ENCODE peak calls at places on chromosomes 4 and X, in ten cellular contexts. S is NCI-H1694; Z is MV-4-11; G is T-helper 2 cell; W is SK-MEL-5; T is memory B cell; D is bronchial epithelial cell; I is DMS53; P is fibroblast of pulmonary artery; Q is stimulated activated CD8-positive, alpha-beta memory T cell treated with anti-CD3 and anti-CD28 coated beads, Interleukin-4, amount 100 ng/mL, for 1 hour. L is an unnamed sample.

GRCh38 chr4:145041378-145041777 is 56.6 kb downstream of the ANAPC10 start:
- DNase-seq in S (no peak), Z (peak; percentile 92), G (no peak), W (no peak), T (no peak), D (no peak), I (no peak), P (no peak), Q (no peak), L (no peak)

GRCh38 chr4:66489783-66490452 is 819.6 kb upstream of the EPHA5 start:
- DNase-seq in S (no peak), Z (no peak), G (no peak), W (no peak), T (no peak), D (peak; percentile 66), I (no peak), P (peak; percentile 88), Q (no peak), L (no peak)

GRCh38 chrX:69142688-69143239 is 22.5 kb downstream of the PJA1 start:
- DNase-seq in S (no peak), Z (no peak), G (no peak), W (no peak), T (no peak), D (no peak), I (no peak), P (no peak), Q (no peak), L (no peak)

GRCh38 chr4:128846063-128846462 is 36.6 kb downstream of the JADE1 start:
- DNase-seq in S (no peak), Z (no peak), G (no peak), W (no peak), T (no peak), D (peak; percentile 20), I (peak; percentile 96), P (no peak), Q (no peak), L (no peak)

GRCh38 chrX:72142094-72142843 is 10.6 kb upstream of the RTL5 start:
- DNase-seq in S (peak; percentile 97), Z (peak; percentile 14), G (no peak), W (no peak), T (no peak), D (no peak), I (peak; percentile 95), P (no peak), Q (no peak), L (no peak)

GRCh38 chr4:103079621-103080020 is 3.1 kb upstream of the SLC9B2 start:
- DNase-seq in S (no peak), Z (no peak), G (no peak), W (no peak), T (no peak), D (no peak), I (no peak), P (no peak), Q (no peak), L (no peak)

GRCh38 chrX:42577936-42578335 is 200.0 kb downstream of the PPP1R2C start:
- DNase-seq in S (no peak), Z (no peak), G (no peak), W (no peak), T (no peak), D (no peak), I (peak; percentile 65), P (peak; percentile 7), Q (no peak), L (no peak)

GRCh38 chr4:127709456-127709855 is 20.7 kb upstream of the SLC25A31 start:
- DNase-seq in S (no peak), Z (no peak), G (no peak), W (no peak), T (no peak), D (peak; percentile 81), I (no peak), P (peak; percentile 24), Q (no peak), L (no peak)

GRCh38 chr4:128338634-128339355 is 51.2 kb upstream of the PGRMC2 start:
- DNase-seq in S (no peak), Z (no peak), G (no peak), W (no peak), T (no peak), D (peak; percentile 72), I (no peak), P (peak; percentile 87), Q (no peak), L (no peak)

GRCh38 chr4:100870940-100871772 is 353.3 kb upstream of the EMCN start:
- DNase-seq in S (no peak), Z (no peak), G (no peak), W (no peak), T (no peak), D (peak; percentile 48), I (no peak), P (no peak), Q (no peak), L (no peak)

GRCh38 chrX:78102100-78102499 is 1.9 kb upstream of the PGK1 start:
- DNase-seq in S (no peak), Z (no peak), G (no peak), W (peak; percentile 34), T (no peak), D (no peak), I (no peak), P (no peak), Q (no peak), L (no peak)

GRCh38 chr4:40648141-40648540 is 18.5 kb upstream of the RBM47 start:
- DNase-seq in S (no peak), Z (no peak), G (no peak), W (no peak), T (no peak), D (no peak), I (no peak), P (no peak), Q (no peak), L (no peak)

GRCh38 chr4:32645653-32646052 is 1925.5 kb downstream of the PCDH7 start:
- DNase-seq in S (no peak), Z (no peak), G (no peak), W (no peak), T (no peak), D (no peak), I (peak; percentile 31), P (no peak), Q (no peak), L (no peak)

GRCh38 chr4:7266525-7267292 is 74.4 kb downstream of the SORCS2 start:
- DNase-seq in S (no peak), Z (no peak), G (no peak), W (no peak), T (no peak), D (peak; percentile 59), I (peak; percentile 36), P (peak; percentile 63), Q (no peak), L (no peak)

GRCh38 chr4:90142091-90142490 is 14.9 kb downstream of the CCSER1 start:
- DNase-seq in S (no peak), Z (no peak), G (no peak), W (peak; percentile 23), T (no peak), D (no peak), I (no peak), P (no peak), Q (no peak), L (no peak)

GRCh38 chr4:88522702-88523324 is 763 bp downstream of the PYURF start:
- DNase-seq in S (no peak), Z (peak; percentile 49), G (no peak), W (peak; percentile 73), T (no peak), D (peak; percentile 37), I (peak; percentile 42), P (peak; percentile 59), Q (peak; percentile 9), L (no peak)

GRCh38 chr4:112253382-112254000 is 21.9 kb downstream of the AP1AR start:
- DNase-seq in S (no peak), Z (peak; percentile 26), G (no peak), W (no peak), T (no peak), D (no peak), I (no peak), P (no peak), Q (no peak), L (no peak)

GRCh38 chrX:39996561-39996960 is 101.2 kb downstream of the BCOR start:
- DNase-seq in S (no peak), Z (no peak), G (no peak), W (no peak), T (no peak), D (no peak), I (no peak), P (no peak), Q (no peak), L (no peak)

GRCh38 chrX:70554081-70554480 is 109.4 kb downstream of the DLG3 start:
- DNase-seq in S (no peak), Z (peak; percentile 30), G (no peak), W (peak; percentile 13), T (no peak), D (peak; percentile 47), I (peak; percentile 53), P (peak; percentile 54), Q (no peak), L (no peak)

GRCh38 chrX:115642895-115643530 is 82.0 kb downstream of the PLS3 start:
- DNase-seq in S (peak; percentile 50), Z (peak; percentile 3), G (no peak), W (peak; percentile 68), T (peak; percentile 33), D (peak; percentile 38), I (peak; percentile 55), P (peak; percentile 74), Q (no peak), L (no peak)

GRCh38 chr4:148029781-148030180 is 297.9 kb downstream of the ARHGAP10 start:
- DNase-seq in S (no peak), Z (peak; percentile 21), G (no peak), W (no peak), T (no peak), D (no peak), I (no peak), P (no peak), Q (no peak), L (no peak)

GRCh38 chrX:44914532-44915198 is 41.7 kb downstream of the KDM6A start:
- DNase-seq in S (no peak), Z (no peak), G (no peak), W (no peak), T (no peak), D (peak; percentile 29), I (no peak), P (peak; percentile 48), Q (no peak), L (no peak)

GRCh38 chr4:127501103-127501502 is 131.7 kb upstream of the INTU start:
- DNase-seq in S (no peak), Z (peak; percentile 25), G (no peak), W (no peak), T (no peak), D (peak; percentile 18), I (no peak), P (peak; percentile 13), Q (no peak), L (no peak)

GRCh38 chr4:5955856-5956255 is 62.4 kb downstream of the C4orf50 start:
- DNase-seq in S (no peak), Z (peak; percentile 17), G (no peak), W (no peak), T (no peak), D (no peak), I (peak; percentile 88), P (no peak), Q (no peak), L (no peak)

GRCh38 chr4:159367421-159368105 is 264.7 kb downstream of the RAPGEF2 start:
- DNase-seq in S (no peak), Z (no peak), G (no peak), W (no peak), T (no peak), D (no peak), I (no peak), P (no peak), Q (no peak), L (no peak)

GRCh38 chr4:76883147-76883546 is 14.8 kb downstream of the SOWAHB start:
- DNase-seq in S (no peak), Z (no peak), G (no peak), W (no peak), T (no peak), D (peak; percentile 32), I (peak; percentile 21), P (peak; percentile 69), Q (no peak), L (no peak)

GRCh38 chr4:2936773-2937145 is 26.4 kb downstream of the NOP14 start:
- DNase-seq in S (no peak), Z (peak; percentile 62), G (no peak), W (no peak), T (no peak), D (peak; percentile 93), I (peak; percentile 73), P (peak; percentile 46), Q (no peak), L (no peak)

GRCh38 chr4:6200922-6201362 is 593 bp upstream of the JAKMIP1 start:
- DNase-seq in S (no peak), Z (no peak), G (no peak), W (no peak), T (no peak), D (peak; percentile 2), I (peak; percentile 98), P (no peak), Q (no peak), L (no peak)

L was measured in esophagus squamous epithelium.